ENCODE peak calls at places on chromosomes 7 and 10, in eight cellular contexts. A is cerebellar cortex; H is activated effector memory CD4-positive, alpha-beta T cell treated with anti-CD3 and anti-CD28 coated beads, Interleukin-2, amount 50 U/mL, for 16 hours; K is coronary artery; U is KBM-7; X is GM03348; N is GM12878; Q is IMR-90. Y is an unnamed sample.

GRCh38 chr7:139095194-139095659 is 14.3 kb downstream of the ZC3HAV1 start:
- DNase-seq in A (no peak), H (peak; percentile 89), K (no peak), U (peak; percentile 97), X (no peak), N (peak; percentile 88), Q (no peak), Y (peak; percentile 16)

GRCh38 chr7:18788026-18788425 is 292.5 kb downstream of the HDAC9 start:
- DNase-seq in A (no peak), H (no peak), K (no peak), U (no peak), X (no peak), N (no peak), Q (no peak), Y (peak; percentile 3)

GRCh38 chr7:43553999-43554398 is 28.9 kb upstream of the STK17A start:
- DNase-seq in A (no peak), H (no peak), K (no peak), U (peak; percentile 16), X (peak; percentile 42), N (no peak), Q (no peak), Y (peak; percentile 73)

GRCh38 chr7:27964840-27965239 is 215.8 kb downstream of the JAZF1 start:
- DNase-seq in A (no peak), H (no peak), K (no peak), U (no peak), X (no peak), N (no peak), Q (no peak), Y (no peak)

GRCh38 chr10:88032566-88032965 is 169.1 kb downstream of the PTEN start:
- DNase-seq in A (no peak), H (no peak), K (no peak), U (no peak), X (peak; percentile 83), N (no peak), Q (peak; percentile 86), Y (peak; percentile 55)

GRCh38 chr7:55158983-55159382 is 140.2 kb downstream of the EGFR start:
- DNase-seq in A (no peak), H (no peak), K (no peak), U (no peak), X (no peak), N (no peak), Q (no peak), Y (no peak)

GRCh38 chr7:101816499-101817030 is 861 bp upstream of the CUX1 start:
- DNase-seq in A (no peak), H (peak; percentile 72), K (no peak), U (no peak), X (peak; percentile 86), N (no peak), Q (peak; percentile 37), Y (peak; percentile 24)

GRCh38 chr10:70272925-70273316 is 10.9 kb downstream of the NPFFR1 start:
- DNase-seq in A (peak; percentile 39), H (no peak), K (no peak), U (no peak), X (peak; percentile 37), N (peak; percentile 74), Q (peak; percentile 41), Y (peak; percentile 44)

GRCh38 chr7:142790565-142790964 is 19.8 kb downstream of the PRSS2 start:
- DNase-seq in A (no peak), H (no peak), K (no peak), U (no peak), X (no peak), N (no peak), Q (no peak), Y (no peak)

GRCh38 chr10:62095341-62096071 is 173.1 kb downstream of the RTKN2 start:
- DNase-seq in A (no peak), H (no peak), K (no peak), U (no peak), X (peak; percentile 56), N (no peak), Q (peak; percentile 69), Y (peak; percentile 91)

GRCh38 chr7:22564511-22565045 is 64.6 kb upstream of the STEAP1B start:
- DNase-seq in A (no peak), H (no peak), K (no peak), U (no peak), X (peak; percentile 77), N (no peak), Q (peak; percentile 88), Y (peak; percentile 97)

GRCh38 chr7:44097064-44097932 is 6.8 kb upstream of the AEBP1 start:
- DNase-seq in A (no peak), H (no peak), K (no peak), U (no peak), X (no peak), N (peak; percentile 15), Q (no peak), Y (no peak)

GRCh38 chr10:61975107-61975932 is 73.8 kb downstream of the ARID5B start:
- DNase-seq in A (no peak), H (no peak), K (no peak), U (peak; percentile 18), X (peak; percentile 73), N (no peak), Q (peak; percentile 88), Y (peak; percentile 86)

GRCh38 chr7:129089521-129090212 is 34.8 kb upstream of the TNPO3 start:
- DNase-seq in A (no peak), H (no peak), K (no peak), U (peak; percentile 63), X (no peak), N (peak; percentile 55), Q (no peak), Y (peak; percentile 48)

GRCh38 chr10:32253300-32253699 is 93.7 kb downstream of the EPC1 start:
- DNase-seq in A (no peak), H (no peak), K (no peak), U (no peak), X (peak; percentile 56), N (no peak), Q (no peak), Y (no peak)

GRCh38 chr10:127151981-127152699 is 44.3 kb downstream of the INSYN2A start:
- DNase-seq in A (no peak), H (no peak), K (no peak), U (no peak), X (no peak), N (no peak), Q (peak; percentile 72), Y (peak; percentile 35)

GRCh38 chr10:110967645-110968044 is 48.2 kb downstream of the SHOC2 start:
- DNase-seq in A (no peak), H (no peak), K (no peak), U (no peak), X (no peak), N (no peak), Q (no peak), Y (no peak)

GRCh38 chr7:116249969-116250553 is 39.7 kb downstream of the TES start:
- DNase-seq in A (no peak), H (no peak), K (no peak), U (peak; percentile 38), X (peak; percentile 36), N (no peak), Q (peak; percentile 58), Y (peak; percentile 68)

GRCh38 chr7:41880107-41880506 is 177.2 kb upstream of the INHBA start:
- DNase-seq in A (no peak), H (no peak), K (no peak), U (no peak), X (peak; percentile 90), N (no peak), Q (peak; percentile 92), Y (peak; percentile 89)

GRCh38 chr7:25382175-25382574 is 153.9 kb upstream of the NPVF start:
- DNase-seq in A (peak; percentile 53), H (no peak), K (no peak), U (no peak), X (no peak), N (no peak), Q (no peak), Y (no peak)

GRCh38 chr7:23894891-23895569 is 185.0 kb downstream of the STK31 start:
- DNase-seq in A (no peak), H (no peak), K (no peak), U (no peak), X (no peak), N (no peak), Q (no peak), Y (no peak)

GRCh38 chr7:27161214-27161720 is 4.1 kb downstream of the HOXA9 start:
- DNase-seq in A (peak; percentile 73), H (no peak), K (no peak), U (peak; percentile 85), X (no peak), N (no peak), Q (no peak), Y (no peak)

Y was measured in cardiac fibroblast.